ENCODE peak calls at places on chromosomes 3 and 15, in eight cellular contexts. H is T-helper 9 cell, B is DND-41, G is NCI-H1417, E is upper lobe of right lung, O is LoVo, K is germinal center, C is astrocyte of the spinal cord. J is an unnamed sample.

GRCh38 chr15:61034793-61035710 is 194.1 kb downstream of the RORA start:
- DNase-seq in K (no peak), E (no peak), O (no peak), C (peak), H (no peak), B (no peak), G (no peak), J (no peak)

GRCh38 chr3:141114816-141115458 is 63.8 kb downstream of the SPSB4 start:
- DNase-seq in G (no peak), E (no peak), C (no peak), H (no peak), O (no peak), B (no peak), K (no peak), J (peak)

GRCh38 chr15:33561967-33562366 is 251.2 kb downstream of the RYR3 start:
- DNase-seq in E (no peak), H (no peak), B (no peak), O (no peak), C (no peak), G (no peak), K (no peak), J (no peak)

GRCh38 chr15:70337292-70338186 is 239.8 kb upstream of the TLE3 start:
- DNase-seq in K (no peak), G (no peak), O (no peak), B (no peak), C (no peak), E (peak), H (no peak), J (no peak)

GRCh38 chr3:169430687-169431404 is 232.7 kb downstream of the MECOM start:
- DNase-seq in C (peak), K (no peak), H (no peak), B (no peak), E (no peak), G (no peak), O (peak), J (peak)

GRCh38 chr3:2645001-2645400 is 465.2 kb downstream of the IL5RA start:
- DNase-seq in H (no peak), B (no peak), K (no peak), C (no peak), O (no peak), E (no peak), G (no peak), J (no peak)

GRCh38 chr3:78632925-78633324 is 1134.9 kb downstream of the ROBO1 start:
- DNase-seq in H (no peak), B (no peak), K (no peak), E (no peak), G (no peak), O (no peak), C (no peak), J (no peak)

GRCh38 chr3:189683576-189684255 is 52.5 kb downstream of the TP63 start:
- DNase-seq in K (no peak), E (no peak), O (no peak), B (no peak), H (no peak), G (peak), C (no peak), J (no peak)

GRCh38 chr15:80423215-80423614 is 19.0 kb downstream of the ARNT2 start:
- DNase-seq in C (peak), O (no peak), G (no peak), K (no peak), B (no peak), H (no peak), E (no peak), J (no peak)

GRCh38 chr3:124620600-124621063 is 109.6 kb upstream of the UMPS start:
- DNase-seq in C (no peak), B (no peak), O (peak), G (no peak), E (no peak), K (no peak), H (no peak), J (peak)

GRCh38 chr3:55826731-55827496 is 339.8 kb upstream of the WNT5A start:
- DNase-seq in E (no peak), G (no peak), O (no peak), B (no peak), H (no peak), K (no peak), C (peak), J (no peak)

GRCh38 chr3:13890377-13891016 is 10.6 kb upstream of the WNT7A start:
- DNase-seq in B (peak), G (no peak), O (peak), E (peak), K (no peak), H (no peak), C (no peak), J (no peak)

GRCh38 chr3:196431193-196432136 is 762 bp downstream of the UBXN7 start:
- DNase-seq in K (peak), C (peak), B (peak), O (peak), H (peak), E (peak), G (peak), J (peak)

GRCh38 chr3:11739123-11739522 is 95.4 kb upstream of the VGLL4 start:
- DNase-seq in H (no peak), E (no peak), G (no peak), K (no peak), C (no peak), O (no peak), B (no peak), J (no peak)

GRCh38 chr3:150177673-150178378 is 207.1 kb upstream of the PFN2 start:
- DNase-seq in C (peak), G (no peak), E (no peak), O (no peak), K (no peak), B (no peak), H (no peak), J (no peak)

GRCh38 chr3:134810850-134811249 is 15.8 kb downstream of the EPHB1 start:
- DNase-seq in E (no peak), H (no peak), B (no peak), C (no peak), K (no peak), O (no peak), G (no peak), J (no peak)

GRCh38 chr15:43789409-43789808 is 2.7 kb upstream of the SERF2 start:
- DNase-seq in H (no peak), O (no peak), K (peak), C (no peak), B (no peak), G (no peak), E (no peak), J (no peak)

GRCh38 chr15:90557147-90557546 is 27.4 kb downstream of the CRTC3 start:
- DNase-seq in O (no peak), C (no peak), E (no peak), H (no peak), B (no peak), G (no peak), K (no peak), J (no peak)